ENCODE peak calls at places on chromosome 14, in four cellular contexts. S is H1, Y is HepG2, H is K562. N is an unnamed sample.

GRCh38 chr14:102776761-102777710 is at the start of gene TRAF3:
- DNase-seq in H (peak; percentile 62), S (no peak), Y (no peak), N (no peak)

GRCh38 chr14:65817011-65817410 is 404.5 kb downstream of the FUT8 start:
- DNase-seq in S (no peak), H (no peak), Y (no peak), N (no peak)

GRCh38 chr14:77805703-77806102 is 5.8 kb downstream of the ADCK1 start:
- DNase-seq in Y (no peak), H (no peak), S (no peak), N (no peak)

GRCh38 chr14:57378661-57379060 is 11.7 kb upstream of the NAA30 start:
- DNase-seq in Y (no peak), H (no peak), S (no peak), N (no peak)

GRCh38 chr14:29820785-29821184 is 106.9 kb downstream of the PRKD1 start:
- DNase-seq in H (no peak), Y (no peak), S (no peak), N (no peak)

GRCh38 chr14:24277606-24278321 is 6.4 kb upstream of the RABGGTA start:
- DNase-seq in H (no peak), S (no peak), Y (no peak), N (no peak)

GRCh38 chr14:38342803-38343202 is 86.9 kb upstream of the CLEC14A start:
- DNase-seq in S (no peak), H (no peak), Y (no peak), N (no peak)

GRCh38 chr14:36052681-36053080 is 123.8 kb downstream of the PTCSC3 start:
- DNase-seq in S (no peak), Y (no peak), H (no peak), N (no peak)

GRCh38 chr14:22530101-22530500 is 58.9 kb downstream of the DAD1 start:
- DNase-seq in Y (no peak), H (no peak), S (no peak), N (no peak)

GRCh38 chr14:30114051-30114450 is 186.4 kb upstream of the PRKD1 start:
- DNase-seq in Y (no peak), S (no peak), H (no peak), N (no peak)

GRCh38 chr14:70086685-70087379 is 101.9 kb downstream of the SLC8A3 start:
- DNase-seq in S (no peak), Y (peak; percentile 14), H (peak; percentile 53), N (peak; percentile 9)

GRCh38 chr14:104359969-104360442 is 219.6 kb upstream of the C14orf180 start:
- DNase-seq in S (no peak), Y (no peak), H (no peak), N (no peak)

GRCh38 chr14:92510972-92511371 is 2.6 kb upstream of the RIN3 start:
- DNase-seq in H (peak; percentile 5), S (no peak), Y (peak; percentile 48), N (no peak)

GRCh38 chr14:37594916-37595808 is at the start of the genes FOXA1 and TTC6:
- DNase-seq in H (peak; percentile 55), Y (peak; percentile 96), S (no peak), N (no peak)

GRCh38 chr14:77409131-77409533 is 14.2 kb downstream of the NOXRED1 start:
- DNase-seq in H (peak; percentile 61), Y (peak; percentile 41), S (no peak), N (no peak)

GRCh38 chr14:30252800-30253425 is 306.0 kb upstream of the G2E3 start:
- DNase-seq in Y (no peak), H (no peak), S (no peak), N (no peak)

GRCh38 chr14:93010543-93011541 is 87.9 kb downstream of the CHGA start:
- DNase-seq in Y (peak; percentile 73), H (peak; percentile 43), S (no peak), N (no peak)

GRCh38 chr14:92960706-92961566 is 38.0 kb downstream of the CHGA start:
- DNase-seq in H (no peak), S (no peak), Y (no peak), N (no peak)

GRCh38 chr14:68135028-68135427 is 315.4 kb downstream of the RAD51B start:
- DNase-seq in Y (no peak), S (no peak), H (no peak), N (no peak)

GRCh38 chr14:84591827-84592540 is 938.0 kb upstream of the FLRT2 start:
- DNase-seq in S (no peak), Y (no peak), H (no peak), N (no peak)

GRCh38 chr14:24414077-24414476 is 15.3 kb downstream of the NYNRIN start:
- DNase-seq in Y (no peak), H (no peak), S (no peak), N (no peak)

GRCh38 chr14:99132821-99133562 is 139.0 kb downstream of the BCL11B start:
- DNase-seq in H (no peak), Y (no peak), S (no peak), N (no peak)

GRCh38 chr14:23207146-23207540 is 23.7 kb upstream of the SLC7A8 start:
- DNase-seq in H (no peak), Y (no peak), S (no peak), N (no peak)

GRCh38 chr14:72610831-72611200 is 283.1 kb downstream of the DPF3 start:
- DNase-seq in S (no peak), H (no peak), Y (no peak), N (no peak)

GRCh38 chr14:102481791-102482238 is 27.8 kb downstream of the ANKRD9 start:
- DNase-seq in S (no peak), H (no peak), Y (peak; percentile 91), N (no peak)

GRCh38 chr14:66174453-66174891 is 311.7 kb upstream of the CCDC196 start:
- DNase-seq in H (no peak), S (no peak), Y (no peak), N (no peak)

GRCh38 chr14:69043598-69044267 is 64.6 kb upstream of the ACTN1 start:
- DNase-seq in H (no peak), Y (no peak), S (no peak), N (no peak)

GRCh38 chr14:87868920-87869319 is 124.1 kb downstream of the GALC start:
- DNase-seq in Y (no peak), S (no peak), H (no peak), N (no peak)

GRCh38 chr14:103257211-103257962 is 76.7 kb upstream of the EIF5 start:
- DNase-seq in Y (no peak), S (no peak), H (no peak), N (no peak)

GRCh38 chr14:72738181-72738611 is 155.7 kb downstream of the DPF3 start:
- DNase-seq in H (no peak), Y (no peak), S (no peak), N (no peak)

GRCh38 chr14:22386924-22387775 is 201.9 kb downstream of the DAD1 start:
- DNase-seq in Y (peak; percentile 88), H (peak; percentile 78), S (peak; percentile 9), N (peak; percentile 75)

GRCh38 chr14:102279688-102280348 is 25.1 kb downstream of the MOK start:
- DNase-seq in S (no peak), H (no peak), Y (peak; percentile 64), N (no peak)

GRCh38 chr14:86575141-86575540 is 1045.2 kb downstream of the FLRT2 start:
- DNase-seq in Y (no peak), H (no peak), S (no peak), N (no peak)

DNA sequence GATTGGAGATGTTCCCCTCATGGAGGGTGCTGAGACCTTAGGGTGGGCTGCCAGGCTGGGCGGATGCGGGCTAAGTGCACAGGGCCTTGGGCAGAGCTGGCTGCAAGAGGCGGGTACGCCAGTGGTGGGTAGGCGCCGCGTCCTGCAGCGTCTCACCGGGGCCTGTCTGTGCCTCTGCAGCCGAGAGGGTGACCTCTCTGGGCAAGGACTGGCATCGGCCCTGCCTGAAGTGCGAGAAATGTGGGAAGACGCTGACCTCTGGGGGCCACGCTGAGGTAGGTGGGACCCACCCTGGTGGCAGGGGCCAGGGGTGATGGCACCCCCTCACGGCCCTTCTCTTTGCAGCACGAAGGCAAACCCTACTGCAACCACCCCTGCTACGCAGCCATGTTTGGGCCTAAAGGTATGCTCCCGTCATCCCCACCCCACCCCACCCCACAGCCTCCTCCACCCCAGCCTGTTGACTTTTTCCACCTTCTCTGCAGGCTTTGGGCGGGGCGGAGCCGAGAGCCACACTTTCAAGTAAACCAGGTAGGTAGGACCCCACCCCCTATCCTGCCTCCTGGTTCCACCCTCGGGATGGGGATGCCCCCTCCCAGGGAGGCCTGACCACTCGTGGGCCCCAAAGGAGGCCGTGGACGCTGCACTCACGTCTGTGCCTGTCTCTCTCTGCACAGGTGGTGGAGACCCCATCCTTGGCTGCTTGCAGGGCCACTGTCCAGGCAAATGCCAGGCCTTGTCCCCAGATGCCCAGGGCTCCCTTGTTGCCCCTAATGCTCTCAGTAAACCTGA is 1.5 kb downstream of the CRIP1 start:
- DNase-seq in H (no peak), Y (no peak), S (no peak), N (no peak)
- H3K4me3 ChIP-seq in H (no peak overlapping the region), Y (peak overlapping the region; percentile 57), S (no peak overlapping the region), N (peak overlapping the region; percentile 54)

GRCh38 chr14:100438271-100438670 is 115.1 kb downstream of the SLC25A47 start:
- DNase-seq in S (no peak), Y (no peak), H (no peak), N (no peak)

GRCh38 chr14:100439781-100440180 is 116.6 kb downstream of the SLC25A47 start:
- DNase-seq in H (no peak), S (no peak), Y (no peak), N (no peak)

GRCh38 chr14:100440758-100441203 is 117.6 kb downstream of the SLC25A47 start:
- DNase-seq in Y (no peak), S (no peak), H (peak; percentile 77), N (no peak)

GRCh38 chr14:100440207-100440631 is 117.1 kb downstream of the SLC25A47 start:
- DNase-seq in S (peak; percentile 31), H (peak; percentile 79), Y (peak; percentile 73), N (no peak)

GRCh38 chr14:100438678-100439592 is 115.8 kb downstream of the SLC25A47 start:
- DNase-seq in H (no peak), Y (peak; percentile 23), S (no peak), N (no peak)
- H3K9ac ChIP-seq in H (no peak overlapping the region), Y (no peak overlapping the region), S (no peak overlapping the region), N (no peak overlapping the region)

GRCh38 chr14:89332031-89332430 is 85.0 kb downstream of the FOXN3 start:
- DNase-seq in H (no peak), S (no peak), Y (no peak), N (no peak)
- TF ChIP-seq ZNF274 in H (no peak), S (no peak), Y (no peak), N (no peak)

GRCh38 chr14:91412939-91413338 is 4.7 kb downstream of the CCDC88C start:
- DNase-seq in Y (no peak), H (no peak), S (no peak), N (no peak)

GRCh38 chr14:91414475-91415342 is 2.9 kb downstream of the CCDC88C start:
- DNase-seq in H (no peak), Y (no peak), S (no peak), N (no peak)

GRCh38 chr14:91415794-91416743 is 1.6 kb downstream of the CCDC88C start:
- DNase-seq in Y (no peak), S (no peak), H (peak; percentile 33), N (no peak)

GRCh38 chr14:91410781-91411536 is 6.7 kb downstream of the CCDC88C start:
- DNase-seq in H (no peak), S (no peak), Y (no peak), N (no peak)

GRCh38 chr14:91413547-91414474 is 3.8 kb downstream of the CCDC88C start:
- DNase-seq in Y (no peak), S (peak; percentile 78), H (no peak), N (no peak)
- H3K4me3 ChIP-seq in Y (no peak overlapping the region), S (no peak overlapping the region), H (no peak overlapping the region), N (no peak overlapping the region)

GRCh38 chr14:60622920-60623263 is 26.4 kb downstream of the SIX1 start:
- DNase-seq in H (no peak), Y (no peak), S (no peak), N (no peak)
- H3K9ac ChIP-seq in H (no peak overlapping the region), Y (no peak overlapping the region), S (no peak overlapping the region), N (no peak overlapping the region)